ENCODE peak calls at places on chromosomes 1 and 21, in ten cellular contexts. V is posterior cingulate gyrus; S is GM13977; A is NCI-H345; O is stimulated activated CD4-positive, alpha-beta T cell treated with anti-CD3 and anti-CD28 coated beads, Interleukin-1b, Interleukin-23, amount 100 ng/mL, for 24 hours; Q is tibial artery; R is NCI-H2081 treated with DMSO at 0.1 percent for 48 hours; N is WTC11; E is head of caudate nucleus; K is HCEC 1CT. J is an unnamed sample.

GRCh38 chr21:38148046-38148445 is 108.7 kb upstream of the KCNJ15 start:
- DNase-seq in V (no peak), S (no peak), A (no peak), O (no peak), Q (no peak), R (no peak), N (no peak), E (no peak), K (no peak), J (no peak)

GRCh38 chr1:230696722-230697432 is 17.0 kb downstream of the AGT start:
- DNase-seq in V (no peak), S (no peak), A (no peak), O (no peak), Q (no peak), R (no peak), N (no peak), E (no peak), K (peak), J (no peak)

GRCh38 chr1:27528701-27529637 is 39.0 kb upstream of the WASF2 start:
- DNase-seq in V (peak), S (no peak), A (peak), O (no peak), Q (peak), R (no peak), N (no peak), E (peak), K (no peak), J (no peak)

GRCh38 chr21:31447477-31447876 is 103.4 kb upstream of the TIAM1 start:
- DNase-seq in V (no peak), S (no peak), A (no peak), O (no peak), Q (no peak), R (no peak), N (no peak), E (no peak), K (no peak), J (no peak)

GRCh38 chr1:183926978-183927377 is 110.5 kb downstream of the COLGALT2 start:
- DNase-seq in V (no peak), S (no peak), A (no peak), O (no peak), Q (no peak), R (no peak), N (no peak), E (no peak), K (no peak), J (no peak)

GRCh38 chr1:39544327-39544726 is 32.3 kb downstream of the PABPC4 start:
- DNase-seq in V (no peak), S (no peak), A (no peak), O (no peak), Q (no peak), R (no peak), N (no peak), E (no peak), K (no peak), J (no peak)

GRCh38 chr1:200684015-200684414 is 14.3 kb upstream of the DDX59 start:
- DNase-seq in V (no peak), S (no peak), A (no peak), O (no peak), Q (no peak), R (no peak), N (no peak), E (no peak), K (no peak), J (no peak)

GRCh38 chr1:73205294-73205973 is 923.1 kb upstream of the NEGR1 start:
- DNase-seq in V (no peak), S (no peak), A (no peak), O (no peak), Q (no peak), R (no peak), N (peak), E (no peak), K (no peak), J (no peak)

GRCh38 chr1:201890223-201890622 is 1.5 kb downstream of the SHISA4 start:
- DNase-seq in V (no peak), S (peak), A (no peak), O (no peak), Q (peak), R (no peak), N (no peak), E (no peak), K (no peak), J (no peak)

GRCh38 chr1:178745260-178745659 is 20.2 kb downstream of the RALGPS2 start:
- DNase-seq in V (no peak), S (no peak), A (no peak), O (no peak), Q (no peak), R (no peak), N (no peak), E (no peak), K (no peak), J (no peak)

GRCh38 chr1:223201967-223202366 is 58.9 kb upstream of the TLR5 start:
- DNase-seq in V (no peak), S (no peak), A (peak), O (no peak), Q (no peak), R (no peak), N (no peak), E (no peak), K (no peak), J (no peak)

GRCh38 chr1:32759521-32759980 is 57.0 kb upstream of the SYNC start:
- DNase-seq in V (no peak), S (peak), A (no peak), O (no peak), Q (no peak), R (no peak), N (peak), E (no peak), K (no peak), J (no peak)

GRCh38 chr1:5271264-5271663 is 616.9 kb downstream of the AJAP1 start:
- DNase-seq in V (no peak), S (no peak), A (peak), O (no peak), Q (no peak), R (no peak), N (no peak), E (no peak), K (no peak), J (no peak)

GRCh38 chr1:206952182-206952581 is 5.9 kb upstream of the PIGR start:
- DNase-seq in V (no peak), S (no peak), A (no peak), O (no peak), Q (no peak), R (no peak), N (no peak), E (no peak), K (no peak), J (no peak)

GRCh38 chr1:43312638-43313515 is 12.1 kb downstream of the TIE1 start:
- DNase-seq in V (no peak), S (no peak), A (no peak), O (no peak), Q (no peak), R (no peak), N (no peak), E (no peak), K (no peak), J (no peak)

GRCh38 chr1:178534137-178534868 is 21.4 kb downstream of the TEX35 start:
- DNase-seq in V (no peak), S (no peak), A (no peak), O (no peak), Q (no peak), R (no peak), N (no peak), E (no peak), K (no peak), J (no peak)

GRCh38 chr1:51086496-51087271 is 15.3 kb upstream of the C1orf185 start:
- DNase-seq in V (no peak), S (no peak), A (no peak), O (no peak), Q (no peak), R (no peak), N (peak), E (no peak), K (no peak), J (no peak)

GRCh38 chr1:10980841-10981727 is 31.4 kb upstream of the TARDBP start:
- DNase-seq in V (peak), S (no peak), A (no peak), O (no peak), Q (peak), R (no peak), N (no peak), E (peak), K (no peak), J (no peak)

GRCh38 chr1:215761446-215761845 is 194.3 kb downstream of the KCTD3 start:
- DNase-seq in V (no peak), S (no peak), A (no peak), O (no peak), Q (no peak), R (no peak), N (no peak), E (no peak), K (peak), J (no peak)

GRCh38 chr1:69567847-69568434 is at the start of gene LRRC7:
- DNase-seq in V (peak), S (peak), A (peak), O (no peak), Q (no peak), R (no peak), N (peak), E (peak), K (no peak), J (peak)

GRCh38 chr1:1631793-1632420 is at the start of gene MMP23B:
- DNase-seq in V (no peak), S (no peak), A (peak), O (no peak), Q (no peak), R (no peak), N (peak), E (no peak), K (no peak), J (peak)

GRCh38 chr1:69535490-69535889 is 32.2 kb upstream of the LRRC7 start:
- DNase-seq in V (no peak), S (no peak), A (no peak), O (no peak), Q (no peak), R (no peak), N (peak), E (no peak), K (no peak), J (no peak)

GRCh38 chr1:28773105-28773504 is 36.4 kb downstream of the YTHDF2 start:
- DNase-seq in V (no peak), S (no peak), A (no peak), O (no peak), Q (no peak), R (no peak), N (no peak), E (no peak), K (no peak), J (no peak)

GRCh38 chr21:44333701-44334636 is 5.2 kb downstream of the CFAP410 start:
- DNase-seq in V (no peak), S (no peak), A (no peak), O (no peak), Q (no peak), R (no peak), N (no peak), E (no peak), K (no peak), J (no peak)

GRCh38 chr1:158008630-158009029 is 15.2 kb downstream of the KIRREL1 start:
- DNase-seq in V (no peak), S (no peak), A (no peak), O (no peak), Q (no peak), R (no peak), N (no peak), E (no peak), K (no peak), J (no peak)

GRCh38 chr1:2238361-2239055 is 10.4 kb downstream of the SKI start:
- DNase-seq in V (no peak), S (no peak), A (no peak), O (no peak), Q (no peak), R (no peak), N (no peak), E (no peak), K (no peak), J (no peak)

GRCh38 chr21:38386967-38387366 is 111.3 kb downstream of the ERG start:
- DNase-seq in V (no peak), S (no peak), A (no peak), O (no peak), Q (no peak), R (no peak), N (no peak), E (no peak), K (no peak), J (no peak)

GRCh38 chr1:179228783-179229213 is 679 bp downstream of the ABL2 start:
- DNase-seq in V (peak), S (no peak), A (peak), O (peak), Q (peak), R (no peak), N (peak), E (peak), K (peak), J (peak)

GRCh38 chr1:172469717-172470116 is 25.8 kb upstream of the PIGC start:
- DNase-seq in V (no peak), S (no peak), A (no peak), O (no peak), Q (no peak), R (no peak), N (no peak), E (no peak), K (no peak), J (no peak)

GRCh38 chr1:17008208-17008855 is 3.4 kb downstream of the ATP13A2 start:
- DNase-seq in V (no peak), S (no peak), A (no peak), O (no peak), Q (no peak), R (no peak), N (no peak), E (no peak), K (no peak), J (no peak)

GRCh38 chr1:30952098-30952497 is 43.5 kb upstream of the SDC3 start:
- DNase-seq in V (no peak), S (no peak), A (no peak), O (no peak), Q (no peak), R (no peak), N (no peak), E (peak), K (no peak), J (no peak)

GRCh38 chr1:112358061-112358770 is 37.8 kb upstream of the CTTNBP2NL start:
- DNase-seq in V (no peak), S (no peak), A (no peak), O (no peak), Q (peak), R (no peak), N (no peak), E (no peak), K (peak), J (no peak)

GRCh38 chr1:155323729-155324040 is 3.0 kb downstream of the RUSC1 start:
- DNase-seq in V (peak), S (peak), A (peak), O (peak), Q (peak), R (no peak), N (peak), E (peak), K (peak), J (peak)

GRCh38 chr1:156070523-156070922 is 9.6 kb downstream of the RAB25 start:
- DNase-seq in V (no peak), S (no peak), A (peak), O (no peak), Q (no peak), R (no peak), N (no peak), E (no peak), K (no peak), J (no peak)

GRCh38 chr1:172720325-172720724 is 61.4 kb downstream of the FASLG start:
- DNase-seq in V (no peak), S (no peak), A (no peak), O (no peak), Q (no peak), R (no peak), N (peak), E (no peak), K (no peak), J (no peak)

GRCh38 chr1:205343431-205344009 is 13.2 kb downstream of the KLHDC8A start:
- DNase-seq in V (no peak), S (no peak), A (no peak), O (no peak), Q (no peak), R (no peak), N (peak), E (no peak), K (no peak), J (peak)

GRCh38 chr1:179095924-179096323 is 14.1 kb downstream of the TOR3A start:
- DNase-seq in V (no peak), S (no peak), A (no peak), O (no peak), Q (no peak), R (no peak), N (no peak), E (no peak), K (no peak), J (no peak)

GRCh38 chr1:151553659-151554058 is 13.6 kb downstream of the TUFT1 start:
- DNase-seq in V (no peak), S (no peak), A (no peak), O (no peak), Q (no peak), R (no peak), N (no peak), E (no peak), K (peak), J (no peak)